ENCODE peak calls at places on chromosome 9, in five cellular contexts. D, H, F, W and V are unnamed samples.

GRCh38 chr9:128372784-128373183 is 1.6 kb downstream of the URM1 start:
- DNase-seq in D (no peak), H (no peak), F (no peak), W (no peak), V (no peak)

GRCh38 chr9:121944741-121945191 is 148.3 kb downstream of the TTLL11 start:
- DNase-seq in D (peak), H (no peak), F (peak), W (no peak), V (no peak)

GRCh38 chr9:120374239-120374638 is 205.7 kb downstream of the CDK5RAP2 start:
- DNase-seq in D (no peak), H (no peak), F (no peak), W (no peak), V (no peak)

GRCh38 chr9:104881991-104882555 is 45.9 kb downstream of the ABCA1 start:
- DNase-seq in D (no peak), H (no peak), F (no peak), W (no peak), V (no peak)

GRCh38 chr9:94867281-94867841 is 140.9 kb downstream of the AOPEP start:
- DNase-seq in D (no peak), H (peak), F (peak), W (no peak), V (peak)

GRCh38 chr9:37333288-37333687 is 89.2 kb upstream of the GRHPR start:
- DNase-seq in D (no peak), H (no peak), F (no peak), W (no peak), V (no peak)

GRCh38 chr9:137619240-137620090 is 660 bp downstream of the EHMT1 start:
- DNase-seq in D (no peak), H (no peak), F (no peak), W (no peak), V (no peak)

GRCh38 chr9:9846538-9846937 is 766.3 kb downstream of the PTPRD start:
- DNase-seq in D (no peak), H (no peak), F (no peak), W (no peak), V (no peak)

GRCh38 chr9:92463989-92464388 is 18.3 kb downstream of the ASPN start:
- DNase-seq in D (peak), H (no peak), F (peak), W (no peak), V (no peak)